ENCODE peak calls at places on chromosomes 5 and 9, in seven cellular contexts. One of them, this sample, is unnamed.

GRCh38 chr9:34047864-34048729 is 590 bp downstream of the UBAP2 start:
- DNase-seq in cardiac fibroblast: peak
- DNase-seq in CD4-positive, alpha-beta memory T cell: no peak
- DNase-seq in Peyer's patch: peak
- DNase-seq in dorsolateral prefrontal cortex: peak
- DNase-seq in choroid plexus epithelial cell: peak
- DNase-seq in GM23248: peak
- DNase-seq in this sample: peak

GRCh38 chr5:6450235-6450860 is 1.7 kb downstream of the UBE2QL1 start:
- DNase-seq in GM23248: no peak
- DNase-seq in cardiac fibroblast: no peak
- DNase-seq in CD4-positive, alpha-beta memory T cell: no peak
- DNase-seq in choroid plexus epithelial cell: no peak
- DNase-seq in Peyer's patch: no peak
- DNase-seq in dorsolateral prefrontal cortex: no peak
- DNase-seq in this sample: no peak

GRCh38 chr5:71932649-71933338 is 174.5 kb upstream of the MAP1B start:
- DNase-seq in Peyer's patch: no peak
- DNase-seq in choroid plexus epithelial cell: peak
- DNase-seq in cardiac fibroblast: peak
- DNase-seq in CD4-positive, alpha-beta memory T cell: no peak
- DNase-seq in dorsolateral prefrontal cortex: peak
- DNase-seq in GM23248: peak
- DNase-seq in this sample: no peak

GRCh38 chr5:154475613-154476342 is 2.2 kb downstream of the HAND1 start:
- DNase-seq in CD4-positive, alpha-beta memory T cell: peak
- DNase-seq in dorsolateral prefrontal cortex: no peak
- DNase-seq in Peyer's patch: no peak
- DNase-seq in cardiac fibroblast: no peak
- DNase-seq in choroid plexus epithelial cell: no peak
- DNase-seq in GM23248: no peak
- DNase-seq in this sample: no peak

GRCh38 chr9:73515216-73515615 is 363.6 kb downstream of the ANXA1 start:
- DNase-seq in choroid plexus epithelial cell: peak
- DNase-seq in Peyer's patch: no peak
- DNase-seq in GM23248: no peak
- DNase-seq in cardiac fibroblast: no peak
- DNase-seq in dorsolateral prefrontal cortex: no peak
- DNase-seq in CD4-positive, alpha-beta memory T cell: no peak
- DNase-seq in this sample: no peak

GRCh38 chr9:137070906-137071275 is 534 bp upstream of the SAPCD2 start:
- DNase-seq in Peyer's patch: peak
- DNase-seq in CD4-positive, alpha-beta memory T cell: no peak
- DNase-seq in cardiac fibroblast: no peak
- DNase-seq in GM23248: no peak
- DNase-seq in dorsolateral prefrontal cortex: peak
- DNase-seq in choroid plexus epithelial cell: no peak
- DNase-seq in this sample: peak

GRCh38 chr5:179866241-179867078 is 7.8 kb upstream of the MRNIP start:
- DNase-seq in choroid plexus epithelial cell: peak
- DNase-seq in cardiac fibroblast: no peak
- DNase-seq in CD4-positive, alpha-beta memory T cell: no peak
- DNase-seq in Peyer's patch: no peak
- DNase-seq in dorsolateral prefrontal cortex: peak
- DNase-seq in GM23248: no peak
- DNase-seq in this sample: no peak

GRCh38 chr9:81239388-81239787 is 450.0 kb downstream of the TLE1 start:
- DNase-seq in GM23248: no peak
- DNase-seq in CD4-positive, alpha-beta memory T cell: no peak
- DNase-seq in dorsolateral prefrontal cortex: no peak
- DNase-seq in cardiac fibroblast: no peak
- DNase-seq in choroid plexus epithelial cell: no peak
- DNase-seq in Peyer's patch: no peak
- DNase-seq in this sample: no peak

GRCh38 chr5:173615884-173616576 is 420 bp downstream of the BOD1 start:
- DNase-seq in GM23248: peak
- DNase-seq in cardiac fibroblast: peak
- DNase-seq in dorsolateral prefrontal cortex: peak
- DNase-seq in CD4-positive, alpha-beta memory T cell: peak
- DNase-seq in Peyer's patch: peak
- DNase-seq in choroid plexus epithelial cell: peak
- DNase-seq in this sample: peak

GRCh38 chr9:127119319-127119709 is 3.1 kb downstream of the ANGPTL2 start:
- DNase-seq in dorsolateral prefrontal cortex: no peak
- DNase-seq in choroid plexus epithelial cell: no peak
- DNase-seq in cardiac fibroblast: no peak
- DNase-seq in Peyer's patch: no peak
- DNase-seq in GM23248: no peak
- DNase-seq in CD4-positive, alpha-beta memory T cell: no peak
- DNase-seq in this sample: no peak

GRCh38 chr9:70484232-70485130 is 70.0 kb upstream of the KLF9 start:
- DNase-seq in GM23248: peak
- DNase-seq in CD4-positive, alpha-beta memory T cell: peak
- DNase-seq in choroid plexus epithelial cell: peak
- DNase-seq in cardiac fibroblast: peak
- DNase-seq in dorsolateral prefrontal cortex: peak
- DNase-seq in Peyer's patch: no peak
- DNase-seq in this sample: peak

GRCh38 chr5:93579561-93580386 is 1.2 kb downstream of the NR2F1-AS1 start:
- DNase-seq in choroid plexus epithelial cell: peak
- DNase-seq in dorsolateral prefrontal cortex: no peak
- DNase-seq in Peyer's patch: no peak
- DNase-seq in GM23248: peak
- DNase-seq in cardiac fibroblast: peak
- DNase-seq in CD4-positive, alpha-beta memory T cell: no peak
- DNase-seq in this sample: peak
- H3K4me3 ChIP-seq in choroid plexus epithelial cell: peak
- H3K4me3 ChIP-seq in dorsolateral prefrontal cortex: peak
- H3K4me3 ChIP-seq in Peyer's patch: peak
- H3K4me3 ChIP-seq in GM23248: peak
- H3K4me3 ChIP-seq in cardiac fibroblast: peak
- H3K4me3 ChIP-seq in CD4-positive, alpha-beta memory T cell: peak
- H3K4me3 ChIP-seq in this sample: peak

DNA sequence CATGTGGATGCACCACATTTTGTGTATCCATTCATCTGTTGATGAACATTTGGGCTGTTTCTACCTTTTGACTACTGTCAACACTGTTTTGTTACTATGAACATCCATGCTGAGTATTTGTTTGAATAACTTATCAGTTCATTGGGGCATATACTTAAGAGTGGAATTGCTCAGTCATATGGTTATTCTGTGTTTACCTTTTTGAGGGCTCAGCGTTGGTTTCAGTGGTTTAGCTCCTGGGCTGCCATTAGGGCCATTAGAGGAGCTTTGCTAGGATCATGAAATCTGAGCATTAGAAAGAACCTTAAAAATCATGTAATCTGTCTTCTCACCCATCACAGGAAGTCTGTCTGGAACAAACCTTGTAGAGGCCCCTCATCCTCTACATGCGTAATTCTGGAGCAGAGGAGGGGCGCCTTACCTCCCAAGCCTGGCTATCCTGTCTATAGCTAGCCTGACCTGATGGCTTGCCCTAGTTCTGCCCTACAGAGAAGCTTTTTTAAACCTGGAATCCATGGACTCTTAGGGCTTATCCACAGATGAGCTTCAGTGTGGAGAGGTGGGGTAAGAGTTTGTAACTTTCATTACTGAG is 92.9 kb downstream of the PDZD2 start:
- DNase-seq in CD4-positive, alpha-beta memory T cell: peak
- DNase-seq in Peyer's patch: no peak
- DNase-seq in cardiac fibroblast: no peak
- DNase-seq in dorsolateral prefrontal cortex: no peak
- DNase-seq in GM23248: no peak
- DNase-seq in choroid plexus epithelial cell: no peak
- DNase-seq in this sample: no peak
- H3K4me3 ChIP-seq in CD4-positive, alpha-beta memory T cell: no peak
- H3K4me3 ChIP-seq in Peyer's patch: no peak
- H3K4me3 ChIP-seq in cardiac fibroblast: no peak
- H3K4me3 ChIP-seq in dorsolateral prefrontal cortex: no peak
- H3K4me3 ChIP-seq in GM23248: no peak
- H3K4me3 ChIP-seq in choroid plexus epithelial cell: no peak
- H3K4me3 ChIP-seq in this sample: no peak

DNA sequence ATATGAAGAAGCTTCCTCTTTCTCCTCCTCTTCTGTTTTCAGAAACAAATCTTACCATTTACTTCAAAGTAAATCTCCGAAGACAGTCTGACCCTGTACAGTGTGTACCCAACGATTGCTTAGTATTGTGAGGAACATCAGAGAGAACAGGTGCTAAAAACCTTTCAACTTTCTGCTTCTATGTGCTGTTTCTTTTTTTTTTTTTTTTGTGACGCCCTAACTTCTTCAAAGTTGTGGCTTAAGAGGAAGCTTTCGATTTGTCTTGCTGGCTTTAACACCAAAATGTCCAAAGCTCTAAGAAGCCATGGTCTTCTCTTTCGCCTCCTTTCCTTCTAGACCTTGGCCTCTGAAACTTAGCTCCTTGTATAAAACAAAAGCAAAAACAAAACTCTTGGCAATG is 1.2 kb downstream of the TNFSF8 start:
- DNase-seq in CD4-positive, alpha-beta memory T cell: peak
- DNase-seq in cardiac fibroblast: no peak
- DNase-seq in GM23248: no peak
- DNase-seq in choroid plexus epithelial cell: no peak
- DNase-seq in Peyer's patch: peak
- DNase-seq in dorsolateral prefrontal cortex: no peak
- DNase-seq in this sample: no peak
- H3K4me3 ChIP-seq in CD4-positive, alpha-beta memory T cell: peak
- H3K4me3 ChIP-seq in cardiac fibroblast: no peak
- H3K4me3 ChIP-seq in GM23248: no peak
- H3K4me3 ChIP-seq in choroid plexus epithelial cell: no peak
- H3K4me3 ChIP-seq in Peyer's patch: peak
- H3K4me3 ChIP-seq in dorsolateral prefrontal cortex: no peak
- H3K4me3 ChIP-seq in this sample: no peak

GRCh38 chr9:14309403-14309802 is 4.5 kb downstream of the NFIB start:
- DNase-seq in CD4-positive, alpha-beta memory T cell: no peak
- DNase-seq in choroid plexus epithelial cell: peak
- DNase-seq in cardiac fibroblast: peak
- DNase-seq in dorsolateral prefrontal cortex: no peak
- DNase-seq in Peyer's patch: no peak
- DNase-seq in GM23248: no peak
- DNase-seq in this sample: no peak
- H3K4me3 ChIP-seq in CD4-positive, alpha-beta memory T cell: no peak
- H3K4me3 ChIP-seq in choroid plexus epithelial cell: peak
- H3K4me3 ChIP-seq in cardiac fibroblast: peak
- H3K4me3 ChIP-seq in dorsolateral prefrontal cortex: peak
- H3K4me3 ChIP-seq in Peyer's patch: peak
- H3K4me3 ChIP-seq in GM23248: no peak
- H3K4me3 ChIP-seq in this sample: no peak

DNA sequence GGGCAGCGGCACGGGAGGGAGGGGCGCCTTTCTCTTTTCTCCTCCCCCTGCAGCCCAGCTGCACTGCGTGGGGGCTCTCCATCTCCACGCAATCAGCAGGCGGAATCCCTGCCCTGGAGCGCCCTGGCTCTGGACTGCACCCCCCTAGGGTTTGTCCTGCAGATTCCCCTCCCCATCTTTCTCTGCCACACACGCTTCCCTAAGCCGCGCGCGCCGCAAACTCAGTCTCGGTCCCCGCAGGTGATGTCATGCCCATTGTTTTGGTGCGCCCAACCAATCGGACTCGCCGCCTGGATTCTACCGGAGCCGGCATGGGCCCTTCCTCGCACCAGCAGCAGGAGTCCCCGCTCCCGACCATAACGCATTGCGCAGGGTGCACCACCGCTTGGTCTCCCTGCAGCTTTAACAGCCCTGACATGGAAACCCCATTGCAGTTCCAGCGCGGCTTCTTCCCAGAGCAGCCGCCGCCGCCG is at the start of gene KCNN2:
- DNase-seq in GM23248: peak
- DNase-seq in CD4-positive, alpha-beta memory T cell: no peak
- DNase-seq in cardiac fibroblast: peak
- DNase-seq in dorsolateral prefrontal cortex: peak
- DNase-seq in choroid plexus epithelial cell: peak
- DNase-seq in Peyer's patch: no peak
- DNase-seq in this sample: peak
- H3K4me3 ChIP-seq in GM23248: no peak
- H3K4me3 ChIP-seq in CD4-positive, alpha-beta memory T cell: no peak
- H3K4me3 ChIP-seq in cardiac fibroblast: peak
- H3K4me3 ChIP-seq in dorsolateral prefrontal cortex: peak
- H3K4me3 ChIP-seq in choroid plexus epithelial cell: peak
- H3K4me3 ChIP-seq in Peyer's patch: peak
- H3K4me3 ChIP-seq in this sample: peak

GRCh38 chr9:84139296-84140100 is 158.9 kb downstream of the RMI1 start:
- DNase-seq in dorsolateral prefrontal cortex: peak
- DNase-seq in choroid plexus epithelial cell: peak
- DNase-seq in cardiac fibroblast: peak
- DNase-seq in Peyer's patch: no peak
- DNase-seq in CD4-positive, alpha-beta memory T cell: no peak
- DNase-seq in GM23248: peak
- DNase-seq in this sample: peak
- H3K4me3 ChIP-seq in dorsolateral prefrontal cortex: no peak
- H3K4me3 ChIP-seq in choroid plexus epithelial cell: no peak
- H3K4me3 ChIP-seq in cardiac fibroblast: no peak
- H3K4me3 ChIP-seq in Peyer's patch: no peak
- H3K4me3 ChIP-seq in CD4-positive, alpha-beta memory T cell: no peak
- H3K4me3 ChIP-seq in GM23248: no peak
- H3K4me3 ChIP-seq in this sample: no peak

DNA sequence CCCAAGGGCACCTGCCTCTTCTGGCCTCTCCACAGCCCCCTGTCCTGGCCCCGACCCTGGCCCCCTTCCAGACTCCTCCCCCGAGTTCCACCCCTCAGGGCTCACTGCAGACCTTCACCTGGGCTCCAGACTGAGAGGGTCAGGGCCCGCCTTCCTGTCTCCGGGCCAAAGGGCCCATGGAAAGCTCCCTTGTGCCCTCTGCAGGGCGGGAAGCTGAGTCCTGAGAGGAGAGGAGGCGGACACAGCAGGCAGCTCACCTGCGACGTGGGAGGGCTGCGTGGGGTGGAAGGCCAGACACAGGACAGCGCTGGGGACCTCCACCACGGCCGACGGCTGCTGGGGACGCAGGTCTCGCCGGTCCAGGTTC is 20.6 kb downstream of the DYNC2I2 start:
- DNase-seq in GM23248: peak
- DNase-seq in Peyer's patch: no peak
- DNase-seq in dorsolateral prefrontal cortex: no peak
- DNase-seq in CD4-positive, alpha-beta memory T cell: no peak
- DNase-seq in cardiac fibroblast: peak
- DNase-seq in choroid plexus epithelial cell: no peak
- DNase-seq in this sample: peak
- H3K4me3 ChIP-seq in GM23248: peak
- H3K4me3 ChIP-seq in Peyer's patch: peak
- H3K4me3 ChIP-seq in dorsolateral prefrontal cortex: no peak
- H3K4me3 ChIP-seq in CD4-positive, alpha-beta memory T cell: no peak
- H3K4me3 ChIP-seq in cardiac fibroblast: no peak
- H3K4me3 ChIP-seq in choroid plexus epithelial cell: no peak
- H3K4me3 ChIP-seq in this sample: no peak

DNA sequence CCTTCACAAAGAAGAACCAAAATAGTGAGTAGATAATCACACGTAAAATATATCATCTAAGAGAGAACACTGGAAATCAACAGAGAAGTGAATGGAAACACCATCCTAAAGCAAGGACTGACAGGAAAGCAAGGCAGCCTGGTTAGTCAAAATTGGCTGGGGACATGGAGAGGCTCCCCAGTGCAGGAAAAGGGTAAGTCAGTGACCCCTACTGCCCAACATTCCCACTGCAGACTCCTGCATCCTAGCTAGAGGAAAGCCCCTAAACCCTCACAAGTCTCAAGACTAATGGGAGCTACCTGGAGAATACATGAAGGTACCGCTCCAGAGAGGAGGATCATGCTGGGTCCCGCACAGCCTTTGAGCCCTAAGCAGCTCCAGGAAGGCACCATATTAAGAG is 60.1 kb downstream of the ZDHHC21 start:
- DNase-seq in CD4-positive, alpha-beta memory T cell: no peak
- DNase-seq in GM23248: no peak
- DNase-seq in choroid plexus epithelial cell: no peak
- DNase-seq in Peyer's patch: no peak
- DNase-seq in dorsolateral prefrontal cortex: no peak
- DNase-seq in cardiac fibroblast: no peak
- DNase-seq in this sample: no peak
- H3K4me3 ChIP-seq in CD4-positive, alpha-beta memory T cell: no peak
- H3K4me3 ChIP-seq in GM23248: no peak
- H3K4me3 ChIP-seq in choroid plexus epithelial cell: no peak
- H3K4me3 ChIP-seq in Peyer's patch: no peak
- H3K4me3 ChIP-seq in dorsolateral prefrontal cortex: no peak
- H3K4me3 ChIP-seq in cardiac fibroblast: no peak
- H3K4me3 ChIP-seq in this sample: no peak

GRCh38 chr5:149580808-149581191 is 498 bp upstream of the ARHGEF37 start:
- DNase-seq in GM23248: no peak
- DNase-seq in cardiac fibroblast: no peak
- DNase-seq in dorsolateral prefrontal cortex: peak
- DNase-seq in Peyer's patch: no peak
- DNase-seq in CD4-positive, alpha-beta memory T cell: no peak
- DNase-seq in choroid plexus epithelial cell: no peak
- DNase-seq in this sample: no peak
- H3K4me3 ChIP-seq in GM23248: peak
- H3K4me3 ChIP-seq in cardiac fibroblast: peak
- H3K4me3 ChIP-seq in dorsolateral prefrontal cortex: peak
- H3K4me3 ChIP-seq in Peyer's patch: peak
- H3K4me3 ChIP-seq in CD4-positive, alpha-beta memory T cell: peak
- H3K4me3 ChIP-seq in choroid plexus epithelial cell: peak
- H3K4me3 ChIP-seq in this sample: peak